ENCODE peak calls at places on chromosomes 16 and 17, in eight cellular contexts. D, Z, B, Y, F, P, U and R are unnamed samples. For H3K36me3, the result is how much of the 10 kb centered on the place peaks cover.

GRCh38 chr17:17749921-17750320 is 68.7 kb downstream of the RAI1 start:
- DNase-seq in P (no peak), U (no peak), F (no peak), Y (no peak), Z (peak), D (no peak), B (peak), R (no peak)

GRCh38 chr17:60390223-60390622 is 1.7 kb downstream of the USP32 start:
- DNase-seq in B (no peak), Z (no peak), F (no peak), Y (no peak), D (no peak), P (no peak), U (no peak), R (no peak)

GRCh38 chr17:73667184-73667959 is 23.1 kb upstream of the SDK2 start:
- DNase-seq in Z (no peak), U (no peak), P (peak), B (no peak), Y (no peak), D (no peak), F (no peak), R (no peak)

GRCh38 chr16:10408824-10409381 is 23.0 kb downstream of the ATF7IP2 start:
- DNase-seq in P (no peak), Y (no peak), U (no peak), F (no peak), Z (no peak), B (no peak), D (no peak), R (no peak)

GRCh38 chr17:61000911-61001310 is 323.3 kb downstream of the BCAS3 start:
- DNase-seq in Z (no peak), U (no peak), Y (no peak), D (no peak), B (peak), F (no peak), P (no peak), R (no peak)

GRCh38 chr17:39629894-39630293 is 3.1 kb downstream of the PPP1R1B start:
- DNase-seq in B (no peak), D (no peak), Y (no peak), Z (no peak), U (no peak), P (no peak), F (no peak), R (no peak)

GRCh38 chr17:63946440-63947363 is 14.6 kb upstream of the CD79B start:
- DNase-seq in P (no peak), F (no peak), Y (peak), D (no peak), B (peak), U (no peak), Z (peak), R (no peak)

GRCh38 chr16:12462690-12463646 is 340.7 kb downstream of the CPPED1 start:
- DNase-seq in Z (no peak), P (no peak), F (no peak), Y (no peak), B (no peak), D (no peak), U (no peak), R (no peak)

GRCh38 chr17:7043544-7044268 is at the start of gene SLC16A11:
- DNase-seq in D (peak), Y (peak), Z (peak), P (no peak), F (peak), B (peak), U (no peak), R (no peak)

GRCh38 chr17:59830846-59831486 is 61.8 kb downstream of the TUBD1 start:
- DNase-seq in D (no peak), F (no peak), Z (no peak), Y (no peak), B (no peak), P (no peak), U (no peak), R (no peak)

GRCh38 chr16:47061204-47061603 is 82.5 kb downstream of the NETO2 start:
- DNase-seq in F (no peak), D (no peak), P (no peak), Z (no peak), U (no peak), Y (no peak), B (peak), R (no peak)

GRCh38 chr17:76467809-76468633 is 618 bp downstream of the AANAT start:
- DNase-seq in Z (no peak), P (no peak), U (no peak), B (no peak), D (no peak), Y (peak), F (no peak), R (no peak)

GRCh38 chr17:45093444-45094110 is 32.5 kb downstream of the NMT1 start:
- DNase-seq in F (peak), D (peak), U (no peak), Y (no peak), Z (no peak), P (no peak), B (no peak), R (no peak)

DNA sequence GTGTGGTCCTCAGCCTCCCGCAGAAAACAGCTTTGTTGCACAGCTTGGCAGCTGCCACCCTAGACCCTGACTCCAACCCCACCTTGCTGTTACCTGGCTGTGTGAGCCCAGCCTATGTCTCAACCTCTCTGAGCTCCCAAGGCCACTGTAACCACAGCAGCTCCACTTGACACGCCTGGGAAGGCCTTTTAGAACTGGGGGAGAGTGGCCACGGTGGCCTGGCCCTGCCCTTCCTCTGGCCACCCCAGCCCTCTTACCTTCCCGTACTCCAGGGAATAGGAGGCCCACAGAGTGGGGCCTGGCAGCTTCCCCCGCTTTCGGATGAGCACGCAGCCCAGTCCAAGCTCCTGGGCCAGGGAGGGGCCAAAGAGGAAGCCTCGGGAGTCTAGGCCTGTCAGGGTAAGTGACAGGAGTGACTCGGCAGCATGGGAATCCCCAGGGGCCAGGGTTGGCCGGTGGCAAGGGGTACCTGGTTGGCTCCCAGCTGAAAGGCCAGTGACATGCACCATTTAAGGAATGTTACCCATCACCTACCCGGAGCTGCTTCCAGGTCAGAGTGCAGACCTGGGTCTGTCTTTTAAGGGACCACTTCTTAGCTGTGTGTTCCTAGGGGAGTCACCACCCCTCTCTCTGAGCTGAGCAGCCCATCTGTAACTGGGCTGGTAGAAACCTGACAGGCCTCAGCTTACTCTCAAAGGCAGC is 1.4 kb downstream of the APRT start:
- DNase-seq in F (no peak), P (no peak), U (no peak), Z (peak), Y (peak), D (no peak), B (no peak), R (no peak)
- H3K4me3 ChIP-seq in F (peak), P (peak), U (peak), Z (peak), Y (peak), D (peak), B (peak), R (peak)

GRCh38 chr16:81677375-81677737 is 101.7 kb upstream of the PLCG2 start:
- DNase-seq in Z (no peak), P (no peak), U (no peak), F (no peak), Y (no peak), D (no peak), B (no peak), R (no peak)

GRCh38 chr16:81673432-81673831 is 105.7 kb upstream of the PLCG2 start:
- DNase-seq in P (no peak), F (no peak), Z (no peak), U (no peak), D (no peak), Y (no peak), B (no peak), R (no peak)

GRCh38 chr16:81676571-81677374 is 102.3 kb upstream of the PLCG2 start:
- DNase-seq in B (no peak), Z (no peak), U (no peak), Y (no peak), F (no peak), D (no peak), P (no peak), R (no peak)

GRCh38 chr16:81678326-81679095 is 100.6 kb upstream of the PLCG2 start:
- DNase-seq in D (no peak), Y (peak), P (no peak), F (no peak), U (no peak), B (no peak), Z (no peak), R (no peak)

GRCh38 chr16:81675662-81676535 is 103.2 kb upstream of the PLCG2 start:
- DNase-seq in Z (no peak), D (no peak), Y (no peak), F (no peak), P (no peak), U (no peak), B (no peak), R (no peak)
- H3K36me3 ChIP-seq in Z (under half), D (under half), Y (half or more), F (under half), P (under half), U (under half), B (under half), R (half or more)

GRCh38 chr17:31829649-31830048 is 29.4 kb downstream of the COPRS start:
- DNase-seq in D (no peak), B (no peak), P (no peak), Z (no peak), Y (no peak), U (no peak), F (no peak), R (no peak)
- TF ChIP-seq CTCF in D (no peak), B (no peak), P (no peak), Z (no peak), Y (no peak), U (no peak), F (no peak), R (no peak)

GRCh38 chr17:5770556-5771270 is 186.4 kb upstream of the NLRP1 start:
- DNase-seq in F (no peak), Y (no peak), P (no peak), Z (no peak), D (no peak), U (no peak), B (peak), R (no peak)

GRCh38 chr17:5775098-5775497 is 190.8 kb upstream of the NLRP1 start:
- DNase-seq in B (no peak), Z (no peak), P (no peak), D (no peak), F (no peak), Y (no peak), U (no peak), R (no peak)

GRCh38 chr17:5769936-5770335 is 185.6 kb upstream of the NLRP1 start:
- DNase-seq in D (no peak), B (peak), Z (no peak), F (no peak), P (no peak), U (no peak), Y (no peak), R (no peak)

GRCh38 chr17:5772720-5773119 is 188.4 kb upstream of the NLRP1 start:
- DNase-seq in P (no peak), Z (no peak), U (no peak), D (no peak), B (no peak), F (no peak), Y (no peak), R (no peak)

DNA sequence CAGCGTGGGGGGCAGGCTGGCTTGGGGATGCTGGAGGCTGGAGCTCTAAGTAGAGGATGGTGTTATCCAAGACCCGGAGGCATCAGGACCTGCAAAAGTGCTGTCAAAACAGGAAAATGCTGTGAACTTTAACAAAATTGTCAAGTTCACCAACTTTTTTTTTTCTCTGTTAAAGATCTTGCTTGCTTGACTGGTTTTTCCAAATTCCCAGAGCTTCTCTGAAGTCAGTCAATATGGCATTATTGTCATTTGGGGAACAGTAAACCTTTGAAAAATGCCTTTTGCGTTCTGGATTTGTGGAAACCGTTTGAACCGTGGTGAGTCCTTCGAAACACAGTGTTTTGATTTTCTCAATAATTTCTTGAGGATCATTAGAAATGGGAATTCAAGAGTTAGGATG is 189.6 kb upstream of the NLRP1 start:
- DNase-seq in Z (no peak), F (no peak), Y (no peak), P (no peak), U (no peak), D (no peak), B (no peak), R (no peak)
- H3K4me3 ChIP-seq in Z (no peak), F (no peak), Y (no peak), P (no peak), U (no peak), D (no peak), B (no peak), R (no peak)

DNA sequence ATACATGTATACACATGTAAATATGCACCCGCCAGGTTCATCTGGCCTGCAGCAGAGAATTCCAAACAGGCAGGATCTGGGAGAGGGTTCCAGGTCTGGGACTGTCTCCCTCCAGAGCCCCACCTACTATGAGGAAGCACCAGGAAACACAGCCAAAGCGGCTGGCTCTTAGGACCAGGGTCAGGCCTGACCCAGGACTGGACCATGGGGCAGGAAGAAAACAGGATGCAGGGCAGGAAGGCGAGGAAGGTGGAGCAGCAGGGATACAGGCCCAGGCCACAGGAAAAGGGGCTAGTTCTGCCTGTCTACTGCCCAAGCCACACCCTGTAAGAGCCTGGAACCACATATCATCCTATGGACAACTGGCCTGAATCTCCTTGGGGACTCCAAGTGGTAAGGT is 2.2 kb downstream of the HID1 start:
- DNase-seq in F (no peak), U (no peak), D (peak), Y (no peak), P (no peak), B (no peak), Z (no peak), R (no peak)
- H3K36me3 ChIP-seq in F (under half), U (under half), D (under half), Y (under half), P (under half), B (under half), Z (under half), R (under half)

GRCh38 chr17:70636517-70637133 is 467.3 kb downstream of the KCNJ2 start:
- DNase-seq in P (no peak), Z (no peak), F (no peak), D (no peak), B (peak), U (no peak), Y (no peak), R (no peak)
- TF ChIP-seq CTCF in P (peak), Z (peak), F (peak), D (peak), B (peak), U (peak), Y (peak), R (peak)

GRCh38 chr16:56933828-56934598 is 2.1 kb downstream of the HERPUD1 start:
- DNase-seq in Z (no peak), P (no peak), D (no peak), U (no peak), Y (no peak), F (no peak), B (no peak), R (no peak)
- H3K4me3 ChIP-seq in Z (peak), P (peak), D (peak), U (peak), Y (peak), F (peak), B (peak), R (peak)

GRCh38 chr17:37480427-37480826 is 9.3 kb upstream of the DUSP14 start:
- DNase-seq in D (no peak), U (no peak), Z (no peak), F (no peak), B (no peak), Y (no peak), P (no peak), R (no peak)

GRCh38 chr17:37476431-37477130 is 13.1 kb upstream of the DUSP14 start:
- DNase-seq in Y (no peak), B (no peak), Z (no peak), F (no peak), D (peak), P (no peak), U (no peak), R (no peak)

GRCh38 chr17:37478187-37478586 is 11.5 kb upstream of the DUSP14 start:
- DNase-seq in Z (no peak), Y (no peak), D (peak), P (peak), F (peak), U (no peak), B (no peak), R (peak)

GRCh38 chr17:37479025-37479424 is 10.7 kb upstream of the DUSP14 start:
- DNase-seq in Z (no peak), U (no peak), Y (no peak), B (no peak), P (no peak), D (no peak), F (no peak), R (no peak)

DNA sequence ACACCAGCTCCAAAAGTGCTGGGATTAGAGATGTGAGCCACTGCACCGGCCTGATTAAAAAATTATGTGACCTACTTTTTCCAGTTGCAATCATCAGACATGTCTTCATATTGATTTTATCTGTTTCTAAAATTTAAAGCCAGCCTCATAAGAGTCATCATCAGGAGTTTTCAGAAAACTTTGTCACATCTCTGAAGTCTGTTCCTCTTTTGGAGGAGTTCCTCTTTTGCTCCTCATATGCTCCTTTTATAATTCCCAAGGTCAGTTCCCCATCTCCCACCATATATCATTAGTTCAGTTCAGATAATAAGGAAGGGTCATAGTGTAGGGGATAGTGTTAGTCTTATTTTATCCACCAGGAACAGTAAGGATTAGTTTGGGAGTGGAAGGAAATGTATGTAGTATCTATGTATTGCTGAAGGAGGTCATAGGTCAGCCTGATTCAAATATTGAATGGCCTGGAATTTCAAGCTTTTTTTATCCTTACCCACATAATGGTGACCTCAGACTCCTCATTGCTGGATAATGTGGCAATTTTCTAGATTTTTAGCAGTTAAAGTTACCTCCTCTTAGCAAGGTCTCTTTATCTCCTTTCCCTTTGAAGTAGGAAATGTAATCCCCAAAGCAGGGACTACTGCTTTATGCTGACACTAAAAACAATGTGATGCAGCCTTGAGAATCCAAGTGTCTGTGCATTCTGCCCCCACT is 13.8 kb upstream of the DUSP14 start:
- DNase-seq in Z (no peak), D (no peak), Y (no peak), U (no peak), P (no peak), B (no peak), F (no peak), R (no peak)
- H3K36me3 ChIP-seq in Z (under half), D (half or more), Y (half or more), U (under half), P (under half), B (under half), F (half or more), R (under half)